ENCODE peak calls at places on chromosomes 12 and 14, in five cellular contexts. V, N, D, F and U are unnamed samples.

GRCh38 chr12:79997115-79997805 is 62.4 kb upstream of the PPP1R12A start:
- DNase-seq in V (no peak), F (no peak), N (no peak), D (no peak), U (peak; percentile 76)

GRCh38 chr14:99730876-99731351 is 46.8 kb downstream of the CYP46A1 start:
- DNase-seq in N (no peak), V (no peak), F (no peak), D (no peak), U (no peak)

GRCh38 chr14:33297565-33297964 is 358.9 kb downstream of the NPAS3 start:
- DNase-seq in F (no peak), V (no peak), N (no peak), D (no peak), U (no peak)

GRCh38 chr12:6193853-6194815 is 6.1 kb upstream of the CD9 start:
- DNase-seq in V (no peak), N (no peak), F (no peak), D (no peak), U (no peak)

GRCh38 chr14:37167151-37168047 is 5.0 kb downstream of the SLC25A21 start:
- DNase-seq in N (no peak), F (no peak), D (no peak), V (no peak), U (no peak)

GRCh38 chr12:52372216-52373154 is 5.2 kb upstream of the KRT85 start:
- DNase-seq in N (peak; percentile 35), F (peak; percentile 80), D (peak; percentile 80), V (peak; percentile 52), U (no peak)

GRCh38 chr12:56629459-56630179 is 507 bp downstream of the BAZ2A start:
- DNase-seq in F (no peak), D (no peak), N (peak; percentile 48), V (peak; percentile 26), U (peak; percentile 44)

GRCh38 chr14:23078692-23079116 is 16.2 kb downstream of the ACIN1 start:
- DNase-seq in F (no peak), N (no peak), V (no peak), D (peak; percentile 94), U (no peak)

GRCh38 chr14:41606249-41607118 is at the start of gene LRFN5:
- DNase-seq in N (peak; percentile 12), D (no peak), V (no peak), F (peak; percentile 28), U (peak; percentile 36)

GRCh38 chr12:107441906-107442305 is 243.7 kb upstream of the PWP1 start:
- DNase-seq in V (no peak), D (no peak), N (peak; percentile 41), F (no peak), U (no peak)

GRCh38 chr12:6765048-6765633 is 1.0 kb upstream of the PTMS start:
- DNase-seq in F (no peak), V (no peak), N (no peak), D (no peak), U (no peak)

GRCh38 chr14:103624860-103625259 is 4.2 kb upstream of the KLC1 start:
- DNase-seq in V (no peak), N (no peak), D (no peak), F (no peak), U (peak; percentile 35)

GRCh38 chr12:118334939-118335567 is 37.7 kb downstream of the TAOK3 start:
- DNase-seq in N (no peak), V (no peak), F (no peak), D (no peak), U (no peak)

GRCh38 chr12:66130267-66131066 is at the start of gene LLPH:
- DNase-seq in F (peak; percentile 93), V (peak; percentile 86), D (peak; percentile 61), N (peak; percentile 96), U (peak; percentile 91)